ENCODE peak calls at places on chromosomes 2 and 18, in nine cellular contexts. W, L, T, H, Q, D, P, M and U are unnamed samples.

GRCh38 chr18:21260621-21261020 is 18.6 kb downstream of the GREB1L start:
- DNase-seq in W (no peak), L (no peak), T (no peak), H (no peak), Q (no peak), D (no peak), P (no peak), M (no peak), U (no peak)

GRCh38 chr2:24421668-24422067 is 61.3 kb upstream of the ITSN2 start:
- DNase-seq in W (no peak), L (peak; percentile 60), T (peak; percentile 72), H (peak; percentile 75), Q (peak; percentile 49), D (no peak), P (peak; percentile 24), M (peak; percentile 51), U (peak; percentile 32)

GRCh38 chr2:7660816-7661215 is 743.6 kb downstream of the RNF144A start:
- DNase-seq in W (no peak), L (no peak), T (no peak), H (no peak), Q (no peak), D (no peak), P (no peak), M (no peak), U (no peak)

GRCh38 chr2:30223413-30223874 is 7.9 kb upstream of the LBH start:
- DNase-seq in W (no peak), L (no peak), T (no peak), H (no peak), Q (no peak), D (no peak), P (peak; percentile 40), M (no peak), U (no peak)

GRCh38 chr2:227378371-227378782 is 729 bp downstream of the TM4SF20 start:
- DNase-seq in W (no peak), L (no peak), T (no peak), H (peak; percentile 88), Q (no peak), D (no peak), P (no peak), M (peak; percentile 51), U (no peak)

GRCh38 chr18:59437851-59438250 is 78.8 kb upstream of the LMAN1 start:
- DNase-seq in W (no peak), L (no peak), T (no peak), H (no peak), Q (no peak), D (no peak), P (no peak), M (no peak), U (no peak)

GRCh38 chr18:3264362-3264761 is 2.4 kb downstream of the MYL12B start:
- DNase-seq in W (no peak), L (no peak), T (no peak), H (no peak), Q (no peak), D (no peak), P (no peak), M (peak; percentile 56), U (no peak)

GRCh38 chr2:85763831-85764230 is 10.0 kb downstream of the ATOH8 start:
- DNase-seq in W (no peak), L (no peak), T (no peak), H (no peak), Q (no peak), D (no peak), P (no peak), M (no peak), U (no peak)

GRCh38 chr18:59823611-59824195 is 76.1 kb upstream of the PMAIP1 start:
- DNase-seq in W (no peak), L (peak; percentile 64), T (peak; percentile 89), H (peak; percentile 83), Q (peak; percentile 48), D (no peak), P (no peak), M (peak; percentile 88), U (peak; percentile 27)

GRCh38 chr2:233611284-233611683 is 6.1 kb upstream of the UGT1A8 start:
- DNase-seq in W (no peak), L (no peak), T (no peak), H (no peak), Q (no peak), D (no peak), P (no peak), M (no peak), U (no peak)

GRCh38 chr2:32051836-32052439 is 11.4 kb upstream of the SPAST start:
- DNase-seq in W (no peak), L (no peak), T (no peak), H (no peak), Q (no peak), D (no peak), P (no peak), M (no peak), U (no peak)

GRCh38 chr2:188382107-188382506 is 90.4 kb downstream of the GULP1 start:
- DNase-seq in W (no peak), L (no peak), T (no peak), H (no peak), Q (no peak), D (no peak), P (no peak), M (peak; percentile 29), U (no peak)

GRCh38 chr2:229566380-229566779 is 148.0 kb downstream of the DNER start:
- DNase-seq in W (no peak), L (no peak), T (no peak), H (no peak), Q (no peak), D (no peak), P (no peak), M (no peak), U (no peak)

GRCh38 chr18:35444636-35445035 is 53.1 kb downstream of the INO80C start:
- DNase-seq in W (no peak), L (no peak), T (no peak), H (no peak), Q (no peak), D (no peak), P (no peak), M (no peak), U (no peak)

GRCh38 chr2:181907635-181908034 is 16.1 kb downstream of the ITPRID2 start:
- DNase-seq in W (no peak), L (no peak), T (no peak), H (no peak), Q (no peak), D (no peak), P (no peak), M (no peak), U (no peak)

GRCh38 chr2:31151501-31151900 is 13.3 kb upstream of the GALNT14 start:
- DNase-seq in W (no peak), L (peak; percentile 40), T (no peak), H (no peak), Q (no peak), D (no peak), P (no peak), M (no peak), U (no peak)

GRCh38 chr2:10498525-10499274 is 50.6 kb upstream of the ODC1 start:
- DNase-seq in W (no peak), L (no peak), T (no peak), H (no peak), Q (no peak), D (no peak), P (no peak), M (no peak), U (no peak)

GRCh38 chr2:66851449-66851872 is 416.5 kb downstream of the MEIS1 start:
- DNase-seq in W (peak; percentile 85), L (no peak), T (peak; percentile 72), H (peak; percentile 61), Q (no peak), D (no peak), P (no peak), M (peak; percentile 86), U (no peak)

GRCh38 chr2:45232824-45233223 is 223.6 kb upstream of the SIX2 start:
- DNase-seq in W (no peak), L (no peak), T (peak; percentile 36), H (no peak), Q (no peak), D (no peak), P (no peak), M (peak; percentile 19), U (no peak)

GRCh38 chr18:58045265-58046086 is 1.4 kb downstream of the NEDD4L start:
- DNase-seq in W (no peak), L (peak; percentile 42), T (peak; percentile 28), H (peak; percentile 68), Q (no peak), D (peak; percentile 2), P (peak; percentile 28), M (peak; percentile 57), U (peak; percentile 20)

GRCh38 chr2:158102446-158102845 is 770 bp downstream of the UPP2 start:
- DNase-seq in W (peak; percentile 10), L (no peak), T (peak; percentile 8), H (no peak), Q (no peak), D (no peak), P (no peak), M (peak; percentile 73), U (no peak)

GRCh38 chr2:28620801-28621171 is 124.9 kb downstream of the PLB1 start:
- DNase-seq in W (no peak), L (no peak), T (no peak), H (no peak), Q (no peak), D (no peak), P (no peak), M (no peak), U (no peak)

GRCh38 chr18:70380915-70381896 is 92.4 kb downstream of the SOCS6 start:
- DNase-seq in W (no peak), L (no peak), T (no peak), H (no peak), Q (peak; percentile 25), D (peak; percentile 59), P (no peak), M (no peak), U (no peak)

GRCh38 chr2:199933466-199933865 is 21.8 kb downstream of the TYW5 start:
- DNase-seq in W (no peak), L (no peak), T (no peak), H (no peak), Q (no peak), D (no peak), P (no peak), M (no peak), U (no peak)

GRCh38 chr18:6056171-6056932 is 161.0 kb upstream of the TMEM200C start:
- DNase-seq in W (no peak), L (no peak), T (peak; percentile 59), H (no peak), Q (no peak), D (no peak), P (no peak), M (peak; percentile 31), U (no peak)

GRCh38 chr2:154692927-154693326 is 5.6 kb upstream of the KCNJ3 start:
- DNase-seq in W (no peak), L (no peak), T (peak; percentile 20), H (peak; percentile 63), Q (no peak), D (no peak), P (no peak), M (no peak), U (no peak)

GRCh38 chr2:177265834-177266817 is 1.6 kb upstream of the NFE2L2 start:
- DNase-seq in W (no peak), L (no peak), T (peak; percentile 83), H (peak; percentile 48), Q (peak; percentile 59), D (no peak), P (peak; percentile 23), M (peak; percentile 40), U (no peak)

GRCh38 chr2:197296861-197297260 is 13.7 kb downstream of the ANKRD44 start:
- DNase-seq in W (no peak), L (no peak), T (no peak), H (no peak), Q (no peak), D (no peak), P (no peak), M (no peak), U (no peak)

GRCh38 chr2:65032016-65032975 is 23.9 kb upstream of the CEP68 start:
- DNase-seq in W (no peak), L (no peak), T (peak; percentile 29), H (no peak), Q (no peak), D (no peak), P (no peak), M (no peak), U (no peak)

GRCh38 chr2:160399880-160400279 is 93.7 kb downstream of the RBMS1 start:
- DNase-seq in W (no peak), L (no peak), T (no peak), H (no peak), Q (no peak), D (no peak), P (no peak), M (no peak), U (no peak)

GRCh38 chr18:68800075-68800474 is 2.2 kb downstream of the CCDC102B start:
- DNase-seq in W (no peak), L (no peak), T (no peak), H (no peak), Q (no peak), D (no peak), P (no peak), M (peak; percentile 30), U (no peak)